ENCODE peak calls at places on chromosomes 11 and 22, in four cellular contexts. S is HTR-8/SVneo, M is fibroblast of lung, I is EL. F is an unnamed sample.

GRCh38 chr22:20979243-20979809 is 2.8 kb upstream of the LZTR1 start:
- DNase-seq in S (no peak), M (peak), I (peak), F (no peak)

GRCh38 chr11:134124660-134125451 is 56.0 kb downstream of the JAM3 start:
- DNase-seq in S (no peak), M (peak), I (peak), F (peak)

GRCh38 chr11:47641585-47642098 is 717 bp downstream of the MTCH2 start:
- DNase-seq in S (no peak), M (peak), I (no peak), F (no peak)

GRCh38 chr22:23815781-23816551 is 22.8 kb downstream of the DERL3 start:
- DNase-seq in S (no peak), M (no peak), I (no peak), F (peak)

GRCh38 chr11:117781650-117782049 is 15.4 kb downstream of the DSCAML1 start:
- DNase-seq in S (no peak), M (no peak), I (no peak), F (no peak)

GRCh38 chr11:15339302-15339701 is 224.6 kb downstream of the INSC start:
- DNase-seq in S (no peak), M (no peak), I (no peak), F (no peak)

GRCh38 chr11:110759972-110760381 is 47.7 kb upstream of the ARHGAP20 start:
- DNase-seq in S (no peak), M (peak), I (peak), F (no peak)

GRCh38 chr11:11584446-11584810 is 37.4 kb downstream of the GALNT18 start:
- DNase-seq in S (peak), M (peak), I (peak), F (no peak)

GRCh38 chr11:118903204-118904015 is 19.7 kb downstream of the CXCR5 start:
- DNase-seq in S (no peak), M (no peak), I (no peak), F (peak)

GRCh38 chr22:42747701-42748513 is 27.2 kb upstream of the A4GALT start:
- DNase-seq in S (no peak), M (peak), I (peak), F (no peak)

GRCh38 chr11:102763440-102763839 is 17.0 kb downstream of the MMP10 start:
- DNase-seq in S (no peak), M (peak), I (peak), F (no peak)

GRCh38 chr11:65591939-65592814 is 3.4 kb downstream of the KCNK7 start:
- DNase-seq in S (no peak), M (peak), I (no peak), F (peak)

GRCh38 chr22:30422481-30423295 is 2.9 kb upstream of the MTFP1 start:
- DNase-seq in S (no peak), M (peak), I (peak), F (no peak)